ENCODE peak calls at places on chromosomes 6 and 20, in four cellular contexts. One of them, this sample, is unnamed.

GRCh38 chr6:153085239-153085638 is 45.8 kb downstream of the RGS17 start:
- DNase-seq in stimulated activated CD4-positive, alpha-beta T cell treated with anti-CD3 and anti-CD28 coated beads, TNF-alpha, amount 100 ng/mL, for 24 hours: no peak
- DNase-seq in right lobe of liver: no peak
- DNase-seq in breast epithelium: no peak
- DNase-seq in this sample: no peak

GRCh38 chr6:37017606-37018005 is 12.2 kb downstream of the FGD2 start:
- DNase-seq in stimulated activated CD4-positive, alpha-beta T cell treated with anti-CD3 and anti-CD28 coated beads, TNF-alpha, amount 100 ng/mL, for 24 hours: no peak
- DNase-seq in right lobe of liver: no peak
- DNase-seq in breast epithelium: no peak
- DNase-seq in this sample: no peak

GRCh38 chr20:50058646-50059398 is 54.1 kb downstream of the UBE2V1 start:
- DNase-seq in stimulated activated CD4-positive, alpha-beta T cell treated with anti-CD3 and anti-CD28 coated beads, TNF-alpha, amount 100 ng/mL, for 24 hours: no peak
- DNase-seq in right lobe of liver: no peak
- DNase-seq in breast epithelium: no peak
- DNase-seq in this sample: no peak

GRCh38 chr6:159727717-159728440 is 573 bp downstream of the WTAP start:
- DNase-seq in stimulated activated CD4-positive, alpha-beta T cell treated with anti-CD3 and anti-CD28 coated beads, TNF-alpha, amount 100 ng/mL, for 24 hours: no peak
- DNase-seq in right lobe of liver: no peak
- DNase-seq in breast epithelium: peak
- DNase-seq in this sample: peak

GRCh38 chr6:158002249-158002950 is 20.7 kb downstream of the SYNJ2 start:
- DNase-seq in stimulated activated CD4-positive, alpha-beta T cell treated with anti-CD3 and anti-CD28 coated beads, TNF-alpha, amount 100 ng/mL, for 24 hours: no peak
- DNase-seq in right lobe of liver: no peak
- DNase-seq in breast epithelium: peak
- DNase-seq in this sample: no peak

GRCh38 chr20:48820649-48820973 is 7.2 kb downstream of the PREX1 start:
- DNase-seq in stimulated activated CD4-positive, alpha-beta T cell treated with anti-CD3 and anti-CD28 coated beads, TNF-alpha, amount 100 ng/mL, for 24 hours: no peak
- DNase-seq in right lobe of liver: no peak
- DNase-seq in breast epithelium: no peak
- DNase-seq in this sample: no peak

GRCh38 chr6:1606533-1607235 is 3.0 kb upstream of the FOXC1 start:
- DNase-seq in stimulated activated CD4-positive, alpha-beta T cell treated with anti-CD3 and anti-CD28 coated beads, TNF-alpha, amount 100 ng/mL, for 24 hours: no peak
- DNase-seq in right lobe of liver: peak
- DNase-seq in breast epithelium: no peak
- DNase-seq in this sample: no peak

GRCh38 chr6:161836643-161837448 is 563.0 kb upstream of the AGPAT4 start:
- DNase-seq in stimulated activated CD4-positive, alpha-beta T cell treated with anti-CD3 and anti-CD28 coated beads, TNF-alpha, amount 100 ng/mL, for 24 hours: no peak
- DNase-seq in right lobe of liver: no peak
- DNase-seq in breast epithelium: no peak
- DNase-seq in this sample: no peak

GRCh38 chr20:10131612-10132345 is 86.9 kb upstream of the SNAP25 start:
- DNase-seq in stimulated activated CD4-positive, alpha-beta T cell treated with anti-CD3 and anti-CD28 coated beads, TNF-alpha, amount 100 ng/mL, for 24 hours: no peak
- DNase-seq in right lobe of liver: peak
- DNase-seq in breast epithelium: peak
- DNase-seq in this sample: no peak

GRCh38 chr6:168208436-168208835 is 111.1 kb downstream of the DACT2 start:
- DNase-seq in stimulated activated CD4-positive, alpha-beta T cell treated with anti-CD3 and anti-CD28 coated beads, TNF-alpha, amount 100 ng/mL, for 24 hours: no peak
- DNase-seq in right lobe of liver: no peak
- DNase-seq in breast epithelium: no peak
- DNase-seq in this sample: no peak

GRCh38 chr20:38723982-38724602 is at the start of gene SLC32A1:
- DNase-seq in stimulated activated CD4-positive, alpha-beta T cell treated with anti-CD3 and anti-CD28 coated beads, TNF-alpha, amount 100 ng/mL, for 24 hours: no peak
- DNase-seq in right lobe of liver: no peak
- DNase-seq in breast epithelium: no peak
- DNase-seq in this sample: no peak

GRCh38 chr6:148969679-148970078 is 222.8 kb downstream of the UST start:
- DNase-seq in stimulated activated CD4-positive, alpha-beta T cell treated with anti-CD3 and anti-CD28 coated beads, TNF-alpha, amount 100 ng/mL, for 24 hours: no peak
- DNase-seq in right lobe of liver: no peak
- DNase-seq in breast epithelium: no peak
- DNase-seq in this sample: no peak

GRCh38 chr20:38151455-38151854 is 13.6 kb downstream of the TGM2 start:
- DNase-seq in stimulated activated CD4-positive, alpha-beta T cell treated with anti-CD3 and anti-CD28 coated beads, TNF-alpha, amount 100 ng/mL, for 24 hours: no peak
- DNase-seq in right lobe of liver: no peak
- DNase-seq in breast epithelium: no peak
- DNase-seq in this sample: no peak

GRCh38 chr6:67667640-67668422 is 967.3 kb upstream of the ADGRB3 start:
- DNase-seq in stimulated activated CD4-positive, alpha-beta T cell treated with anti-CD3 and anti-CD28 coated beads, TNF-alpha, amount 100 ng/mL, for 24 hours: no peak
- DNase-seq in right lobe of liver: no peak
- DNase-seq in breast epithelium: no peak
- DNase-seq in this sample: no peak

GRCh38 chr6:113073611-113074191 is 726.6 kb downstream of the RFPL4B start:
- DNase-seq in stimulated activated CD4-positive, alpha-beta T cell treated with anti-CD3 and anti-CD28 coated beads, TNF-alpha, amount 100 ng/mL, for 24 hours: no peak
- DNase-seq in right lobe of liver: no peak
- DNase-seq in breast epithelium: no peak
- DNase-seq in this sample: no peak

GRCh38 chr6:81934936-81935335 is 182.5 kb upstream of the TENT5A start:
- DNase-seq in stimulated activated CD4-positive, alpha-beta T cell treated with anti-CD3 and anti-CD28 coated beads, TNF-alpha, amount 100 ng/mL, for 24 hours: no peak
- DNase-seq in right lobe of liver: no peak
- DNase-seq in breast epithelium: no peak
- DNase-seq in this sample: no peak

GRCh38 chr20:329851-330232 is 4.5 kb downstream of the SOX12 start:
- DNase-seq in stimulated activated CD4-positive, alpha-beta T cell treated with anti-CD3 and anti-CD28 coated beads, TNF-alpha, amount 100 ng/mL, for 24 hours: no peak
- DNase-seq in right lobe of liver: no peak
- DNase-seq in breast epithelium: no peak
- DNase-seq in this sample: no peak

GRCh38 chr6:157975456-157975855 is 6.2 kb upstream of the SYNJ2 start:
- DNase-seq in stimulated activated CD4-positive, alpha-beta T cell treated with anti-CD3 and anti-CD28 coated beads, TNF-alpha, amount 100 ng/mL, for 24 hours: no peak
- DNase-seq in right lobe of liver: no peak
- DNase-seq in breast epithelium: no peak
- DNase-seq in this sample: no peak

GRCh38 chr20:20568604-20569205 is 143.7 kb downstream of the RALGAPA2 start:
- DNase-seq in stimulated activated CD4-positive, alpha-beta T cell treated with anti-CD3 and anti-CD28 coated beads, TNF-alpha, amount 100 ng/mL, for 24 hours: peak
- DNase-seq in right lobe of liver: no peak
- DNase-seq in breast epithelium: no peak
- DNase-seq in this sample: peak

GRCh38 chr6:6547111-6547879 is 41.2 kb upstream of the LY86 start:
- DNase-seq in stimulated activated CD4-positive, alpha-beta T cell treated with anti-CD3 and anti-CD28 coated beads, TNF-alpha, amount 100 ng/mL, for 24 hours: peak
- DNase-seq in right lobe of liver: peak
- DNase-seq in breast epithelium: peak
- DNase-seq in this sample: peak

GRCh38 chr6:138485586-138486248 is 13.6 kb downstream of the NHSL1 start:
- DNase-seq in stimulated activated CD4-positive, alpha-beta T cell treated with anti-CD3 and anti-CD28 coated beads, TNF-alpha, amount 100 ng/mL, for 24 hours: no peak
- DNase-seq in right lobe of liver: no peak
- DNase-seq in breast epithelium: peak
- DNase-seq in this sample: no peak

GRCh38 chr20:6993526-6993925 is 226.0 kb downstream of the BMP2 start:
- DNase-seq in stimulated activated CD4-positive, alpha-beta T cell treated with anti-CD3 and anti-CD28 coated beads, TNF-alpha, amount 100 ng/mL, for 24 hours: no peak
- DNase-seq in right lobe of liver: no peak
- DNase-seq in breast epithelium: no peak
- DNase-seq in this sample: no peak

GRCh38 chr6:16404456-16404855 is 166.1 kb downstream of the GMPR start:
- DNase-seq in stimulated activated CD4-positive, alpha-beta T cell treated with anti-CD3 and anti-CD28 coated beads, TNF-alpha, amount 100 ng/mL, for 24 hours: no peak
- DNase-seq in right lobe of liver: no peak
- DNase-seq in breast epithelium: no peak
- DNase-seq in this sample: no peak

GRCh38 chr20:16020971-16021370 is 552.3 kb downstream of the KIF16B start:
- DNase-seq in stimulated activated CD4-positive, alpha-beta T cell treated with anti-CD3 and anti-CD28 coated beads, TNF-alpha, amount 100 ng/mL, for 24 hours: no peak
- DNase-seq in right lobe of liver: no peak
- DNase-seq in breast epithelium: no peak
- DNase-seq in this sample: no peak

GRCh38 chr6:1144842-1145755 is 166.8 kb upstream of the FOXQ1 start:
- DNase-seq in stimulated activated CD4-positive, alpha-beta T cell treated with anti-CD3 and anti-CD28 coated beads, TNF-alpha, amount 100 ng/mL, for 24 hours: no peak
- DNase-seq in right lobe of liver: no peak
- DNase-seq in breast epithelium: no peak
- DNase-seq in this sample: no peak